ENCODE peak calls at places on chromosomes 12 and 14, in four cellular contexts. One of them, this sample, is unnamed.

GRCh38 chr14:77099425-77100167 is 1.5 kb downstream of the CIPC start:
- DNase-seq in RWPE2: no peak
- DNase-seq in left ventricle myocardium inferior: no peak
- DNase-seq in hepatocyte: peak
- DNase-seq in this sample: no peak

GRCh38 chr14:95500772-95501401 is 15.6 kb downstream of the SYNE3 start:
- DNase-seq in RWPE2: no peak
- DNase-seq in left ventricle myocardium inferior: peak
- DNase-seq in hepatocyte: peak
- DNase-seq in this sample: peak

GRCh38 chr12:64655141-64655540 is 44.8 kb downstream of the RASSF3 start:
- DNase-seq in RWPE2: no peak
- DNase-seq in left ventricle myocardium inferior: no peak
- DNase-seq in hepatocyte: no peak
- DNase-seq in this sample: no peak

GRCh38 chr12:69008510-69008909 is 75.5 kb upstream of the CPM start:
- DNase-seq in RWPE2: no peak
- DNase-seq in left ventricle myocardium inferior: no peak
- DNase-seq in hepatocyte: no peak
- DNase-seq in this sample: no peak

GRCh38 chr12:26233620-26234019 is 38.2 kb downstream of the SSPN start:
- DNase-seq in RWPE2: no peak
- DNase-seq in left ventricle myocardium inferior: no peak
- DNase-seq in hepatocyte: no peak
- DNase-seq in this sample: no peak

GRCh38 chr12:30519535-30519934 is 176.1 kb downstream of the IPO8 start:
- DNase-seq in RWPE2: no peak
- DNase-seq in left ventricle myocardium inferior: no peak
- DNase-seq in hepatocyte: no peak
- DNase-seq in this sample: no peak

GRCh38 chr12:28313631-28314030 is 123.4 kb downstream of the CCDC91 start:
- DNase-seq in RWPE2: no peak
- DNase-seq in left ventricle myocardium inferior: no peak
- DNase-seq in hepatocyte: no peak
- DNase-seq in this sample: no peak

GRCh38 chr14:76936483-76936882 is 92.0 kb downstream of the IRF2BPL start:
- DNase-seq in RWPE2: no peak
- DNase-seq in left ventricle myocardium inferior: no peak
- DNase-seq in hepatocyte: peak
- DNase-seq in this sample: peak

GRCh38 chr12:122870163-122870842 is 25.6 kb downstream of the VPS37B start:
- DNase-seq in RWPE2: no peak
- DNase-seq in left ventricle myocardium inferior: no peak
- DNase-seq in hepatocyte: no peak
- DNase-seq in this sample: no peak

GRCh38 chr12:1204581-1205121 is 213.6 kb downstream of the ERC1 start:
- DNase-seq in RWPE2: no peak
- DNase-seq in left ventricle myocardium inferior: no peak
- DNase-seq in hepatocyte: no peak
- DNase-seq in this sample: no peak

GRCh38 chr12:92905811-92906554 is 23.1 kb downstream of the EEA1 start:
- DNase-seq in RWPE2: no peak
- DNase-seq in left ventricle myocardium inferior: no peak
- DNase-seq in hepatocyte: no peak
- DNase-seq in this sample: no peak

GRCh38 chr14:21915814-21916213 is 242.2 kb upstream of the OR4E1 start:
- DNase-seq in RWPE2: no peak
- DNase-seq in left ventricle myocardium inferior: no peak
- DNase-seq in hepatocyte: peak
- DNase-seq in this sample: no peak

GRCh38 chr12:2301531-2302461 is 249.0 kb downstream of the CACNA1C start:
- DNase-seq in RWPE2: no peak
- DNase-seq in left ventricle myocardium inferior: peak
- DNase-seq in hepatocyte: peak
- DNase-seq in this sample: no peak

GRCh38 chr12:10715491-10715890 is 7.6 kb downstream of the YBX3 start:
- DNase-seq in RWPE2: no peak
- DNase-seq in left ventricle myocardium inferior: no peak
- DNase-seq in hepatocyte: no peak
- DNase-seq in this sample: no peak

GRCh38 chr14:100159107-100159864 is at the start of gene DEGS2:
- DNase-seq in RWPE2: no peak
- DNase-seq in left ventricle myocardium inferior: no peak
- DNase-seq in hepatocyte: peak
- DNase-seq in this sample: no peak

GRCh38 chr12:6039894-6040601 is 84.4 kb downstream of the VWF start:
- DNase-seq in RWPE2: no peak
- DNase-seq in left ventricle myocardium inferior: no peak
- DNase-seq in hepatocyte: peak
- DNase-seq in this sample: peak

GRCh38 chr12:120231316-120232011 is 30.6 kb upstream of the RPLP0 start:
- DNase-seq in RWPE2: peak
- DNase-seq in left ventricle myocardium inferior: peak
- DNase-seq in hepatocyte: peak
- DNase-seq in this sample: no peak

GRCh38 chr14:96204151-96205058 is at the start of gene BDKRB2:
- DNase-seq in RWPE2: peak
- DNase-seq in left ventricle myocardium inferior: peak
- DNase-seq in hepatocyte: peak
- DNase-seq in this sample: peak

GRCh38 chr12:49825360-49825970 is 2.7 kb downstream of the NCKAP5L start:
- DNase-seq in RWPE2: no peak
- DNase-seq in left ventricle myocardium inferior: peak
- DNase-seq in hepatocyte: no peak
- DNase-seq in this sample: no peak

GRCh38 chr14:49999216-49999761 is 106.4 kb downstream of the ARF6 start:
- DNase-seq in RWPE2: no peak
- DNase-seq in left ventricle myocardium inferior: peak
- DNase-seq in hepatocyte: peak
- DNase-seq in this sample: peak

DNA sequence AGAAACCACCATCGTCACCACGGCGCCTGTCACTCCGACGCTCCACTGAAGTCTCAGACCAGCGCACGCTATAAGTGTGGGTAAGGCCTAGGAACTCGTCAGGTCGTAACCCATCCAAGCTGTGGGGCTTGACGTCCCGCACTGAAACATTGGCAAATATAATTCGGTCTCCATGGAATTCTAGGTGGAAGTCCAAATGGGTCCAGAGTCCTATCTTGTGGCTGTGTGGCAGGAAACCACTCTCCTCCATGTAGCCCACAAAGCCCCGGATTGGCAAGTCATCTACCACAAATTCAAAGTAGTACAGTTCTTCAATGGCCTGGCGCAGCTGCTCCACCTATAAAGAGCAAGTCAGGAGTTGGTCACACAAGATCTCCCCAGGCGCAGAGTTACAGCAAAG is 2.3 kb downstream of the TM9SF1 start:
- DNase-seq in RWPE2: no peak
- DNase-seq in left ventricle myocardium inferior: no peak
- DNase-seq in hepatocyte: no peak
- DNase-seq in this sample: no peak
- H3K27ac ChIP-seq in RWPE2: no peak
- H3K27ac ChIP-seq in left ventricle myocardium inferior: no peak
- H3K27ac ChIP-seq in hepatocyte: no peak
- H3K27ac ChIP-seq in this sample: no peak

GRCh38 chr12:75488553-75488952 is 8.0 kb downstream of the GLIPR1 start:
- DNase-seq in RWPE2: no peak
- DNase-seq in left ventricle myocardium inferior: no peak
- DNase-seq in hepatocyte: peak
- DNase-seq in this sample: no peak
- TF ChIP-seq CTCF in RWPE2: peak
- TF ChIP-seq CTCF in left ventricle myocardium inferior: peak
- TF ChIP-seq CTCF in hepatocyte: peak
- TF ChIP-seq CTCF in this sample: no peak

DNA sequence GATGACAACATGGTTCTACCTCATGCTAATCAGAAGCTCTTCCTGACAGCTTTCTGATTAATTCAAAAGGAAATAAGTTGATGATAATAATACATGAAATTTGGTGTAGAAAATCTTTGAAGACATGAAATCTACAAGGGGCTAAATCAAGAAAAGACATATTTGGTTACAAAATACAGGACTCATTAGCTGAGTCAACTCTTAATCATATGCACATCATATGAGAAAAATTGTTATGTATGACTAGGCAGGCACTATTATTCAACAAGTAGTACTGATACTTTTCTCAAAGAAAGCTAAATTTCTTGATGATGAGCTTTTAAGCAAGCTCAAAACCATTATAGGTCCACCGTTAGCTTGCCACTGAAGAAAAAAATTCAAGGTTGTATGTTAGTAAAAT is 7.1 kb downstream of the ABCC9 start:
- DNase-seq in RWPE2: no peak
- DNase-seq in left ventricle myocardium inferior: no peak
- DNase-seq in hepatocyte: no peak
- DNase-seq in this sample: no peak
- H3K27ac ChIP-seq in RWPE2: no peak
- H3K27ac ChIP-seq in left ventricle myocardium inferior: peak
- H3K27ac ChIP-seq in hepatocyte: no peak
- H3K27ac ChIP-seq in this sample: no peak

DNA sequence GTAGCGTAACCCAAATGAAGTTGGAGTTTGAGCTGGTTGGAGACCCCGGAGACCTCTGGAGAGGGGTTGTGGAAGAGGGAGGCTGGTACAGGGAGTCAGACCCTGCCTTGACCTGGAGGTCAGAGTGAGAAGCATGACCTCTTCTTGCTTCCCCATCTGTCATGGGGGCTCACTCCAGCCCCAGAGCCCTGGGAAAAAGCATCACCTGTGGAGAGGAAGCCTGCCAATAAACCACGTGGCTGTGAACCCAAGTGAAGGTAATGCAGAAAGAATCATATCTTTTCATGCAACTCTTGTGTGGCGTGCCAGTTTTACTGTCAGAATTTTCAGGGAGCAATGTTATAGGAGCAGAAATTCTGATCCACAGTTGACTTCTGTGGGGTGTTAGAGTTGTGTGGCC is 178.5 kb upstream of the PRICKLE1 start:
- DNase-seq in RWPE2: no peak
- DNase-seq in left ventricle myocardium inferior: no peak
- DNase-seq in hepatocyte: no peak
- DNase-seq in this sample: no peak
- TF ChIP-seq CTCF in RWPE2: no peak
- TF ChIP-seq CTCF in left ventricle myocardium inferior: no peak
- TF ChIP-seq CTCF in hepatocyte: no peak
- TF ChIP-seq CTCF in this sample: no peak

DNA sequence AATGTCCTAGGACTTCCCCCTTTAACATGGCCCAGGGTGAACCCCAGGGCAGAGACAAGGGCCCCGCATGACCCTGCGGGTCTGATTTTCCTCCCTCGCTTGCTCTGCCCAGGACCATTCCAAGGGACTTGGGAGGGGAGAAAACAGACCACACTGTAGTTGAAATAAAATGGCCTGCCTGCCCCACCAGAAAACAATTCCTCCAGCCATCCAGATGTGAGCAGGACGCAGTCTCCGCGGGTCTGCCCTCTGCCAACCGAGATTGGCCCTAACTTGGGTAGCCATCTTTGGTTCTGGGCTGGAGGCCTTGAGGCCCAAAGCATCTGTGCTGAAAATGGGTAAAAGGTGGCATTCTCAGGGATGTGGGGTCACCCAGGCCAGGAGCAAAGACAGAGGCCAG is 75.5 kb downstream of the RFLNA start:
- DNase-seq in RWPE2: no peak
- DNase-seq in left ventricle myocardium inferior: no peak
- DNase-seq in hepatocyte: no peak
- DNase-seq in this sample: no peak
- H3K27ac ChIP-seq in RWPE2: peak
- H3K27ac ChIP-seq in left ventricle myocardium inferior: peak
- H3K27ac ChIP-seq in hepatocyte: peak
- H3K27ac ChIP-seq in this sample: peak

DNA sequence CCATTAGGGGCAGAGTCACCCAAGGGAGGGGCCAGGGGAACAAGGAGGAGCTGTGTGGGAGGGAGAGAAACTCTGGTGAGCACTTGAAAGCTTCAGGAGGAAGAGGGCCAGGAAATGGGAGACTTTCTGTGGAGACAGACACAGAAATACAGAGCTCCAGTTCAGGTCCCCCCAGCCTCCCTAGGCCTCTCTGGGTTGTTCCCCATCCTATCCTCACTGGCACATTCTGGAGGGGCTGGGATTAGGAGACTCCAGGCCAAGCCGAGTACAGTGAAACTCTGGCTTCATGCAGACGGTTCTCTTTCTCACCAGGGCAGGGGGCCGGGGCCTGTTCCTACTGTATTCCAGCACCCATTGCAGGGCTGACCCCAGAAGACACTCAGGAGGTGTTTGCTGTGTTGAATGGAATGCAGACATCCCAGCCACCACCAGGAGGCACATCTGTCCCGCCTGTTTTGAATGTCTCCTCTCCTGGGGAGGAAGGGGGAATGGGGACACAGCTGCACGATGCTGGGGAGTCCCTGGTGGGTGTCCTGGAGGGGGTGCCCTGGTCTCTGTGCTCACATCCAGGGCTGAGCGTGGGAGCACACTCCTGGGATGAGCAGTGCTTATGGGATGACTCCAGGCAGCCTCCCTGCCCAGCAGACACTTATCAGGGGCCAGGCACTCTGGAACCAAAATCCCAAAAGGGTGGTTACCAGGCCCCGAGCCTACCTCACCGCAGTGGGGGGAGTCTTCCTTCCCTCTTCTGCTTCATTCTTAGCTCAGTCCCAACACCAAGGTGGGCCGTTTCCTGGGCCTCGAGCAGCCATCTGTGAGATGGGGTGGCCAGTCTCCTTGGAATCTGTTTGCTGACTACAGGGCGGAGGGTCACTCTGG is 5.5 kb upstream of the KRT84 start:
- DNase-seq in RWPE2: no peak
- DNase-seq in left ventricle myocardium inferior: no peak
- DNase-seq in hepatocyte: peak
- DNase-seq in this sample: no peak
- TF ChIP-seq CTCF in RWPE2: peak
- TF ChIP-seq CTCF in left ventricle myocardium inferior: peak
- TF ChIP-seq CTCF in hepatocyte: peak
- TF ChIP-seq CTCF in this sample: peak

GRCh38 chr12:106648736-106649135 is 65.9 kb downstream of the RFX4 start:
- DNase-seq in RWPE2: no peak
- DNase-seq in left ventricle myocardium inferior: no peak
- DNase-seq in hepatocyte: peak
- DNase-seq in this sample: no peak

GRCh38 chr12:106651552-106651951 is 68.7 kb downstream of the RFX4 start:
- DNase-seq in RWPE2: no peak
- DNase-seq in left ventricle myocardium inferior: no peak
- DNase-seq in hepatocyte: no peak
- DNase-seq in this sample: no peak

GRCh38 chr12:106647793-106648514 is 65.2 kb downstream of the RFX4 start:
- DNase-seq in RWPE2: no peak
- DNase-seq in left ventricle myocardium inferior: no peak
- DNase-seq in hepatocyte: no peak
- DNase-seq in this sample: no peak

GRCh38 chr12:106655577-106655976 is 72.8 kb downstream of the RFX4 start:
- DNase-seq in RWPE2: no peak
- DNase-seq in left ventricle myocardium inferior: no peak
- DNase-seq in hepatocyte: no peak
- DNase-seq in this sample: no peak

DNA sequence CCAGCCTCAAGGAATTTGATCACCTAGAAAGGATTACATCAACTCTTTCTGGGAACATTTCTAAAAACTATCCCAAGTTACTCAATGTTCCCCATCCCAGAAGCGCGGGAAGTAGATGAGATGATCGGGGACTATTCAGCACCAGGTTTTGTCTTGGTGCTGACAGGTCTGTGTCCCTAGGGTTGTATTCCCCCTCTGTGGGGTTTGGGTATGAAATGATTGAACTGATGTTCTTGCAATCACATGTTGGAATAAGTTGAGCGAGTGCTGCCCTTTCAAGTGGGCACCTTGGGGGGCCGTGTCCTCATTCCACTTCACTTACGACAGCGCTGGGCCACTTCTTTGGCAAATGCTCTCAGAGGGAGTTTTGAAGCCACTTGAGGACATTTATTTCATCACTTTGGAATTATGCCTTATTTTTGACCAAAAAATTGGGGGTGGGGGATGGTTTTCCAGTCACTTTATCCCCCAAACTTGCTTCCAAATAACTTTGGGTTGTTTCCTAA is 69.8 kb downstream of the RFX4 start:
- DNase-seq in RWPE2: no peak
- DNase-seq in left ventricle myocardium inferior: no peak
- DNase-seq in hepatocyte: no peak
- DNase-seq in this sample: no peak
- H3K27ac ChIP-seq in RWPE2: no peak
- H3K27ac ChIP-seq in left ventricle myocardium inferior: no peak
- H3K27ac ChIP-seq in hepatocyte: no peak
- H3K27ac ChIP-seq in this sample: no peak